ENCODE peak calls at places on chromosomes 7 and 10, in four cellular contexts. N, F, A and P are unnamed samples.

GRCh38 chr10:70160798-70161197 is 9.5 kb downstream of the SAR1A start:
- DNase-seq in N (no peak), F (no peak), A (no peak), P (no peak)

GRCh38 chr7:138067774-138068173 is 8.5 kb upstream of the AKR1D1 start:
- DNase-seq in F (no peak), A (no peak), N (no peak), P (no peak)

GRCh38 chr10:127997937-127998336 is 91.0 kb downstream of the PTPRE start:
- DNase-seq in N (no peak), A (no peak), F (no peak), P (no peak)

GRCh38 chr10:134205-134742 is 981 bp upstream of the ZMYND11 start:
- DNase-seq in A (no peak), F (no peak), N (no peak), P (peak; percentile 41)

GRCh38 chr7:132577206-132578049 is 1.2 kb upstream of the PLXNA4 start:
- DNase-seq in A (no peak), F (no peak), N (no peak), P (no peak)

GRCh38 chr7:149764481-149765398 is 8.6 kb downstream of the ZNF467 start:
- DNase-seq in F (no peak), A (no peak), N (no peak), P (no peak)

GRCh38 chr10:45409782-45410181 is 35.8 kb downstream of the ALOX5 start:
- DNase-seq in A (no peak), F (no peak), N (no peak), P (no peak)

GRCh38 chr10:17229967-17230682 is 2.1 kb downstream of the VIM start:
- DNase-seq in A (peak; percentile 88), N (peak; percentile 42), F (peak; percentile 81), P (peak; percentile 95)

GRCh38 chr7:79502151-79502550 is 48.7 kb upstream of the MAGI2 start:
- DNase-seq in N (no peak), A (no peak), F (no peak), P (no peak)

GRCh38 chr7:131498237-131498885 is 58.1 kb downstream of the PODXL start:
- DNase-seq in A (no peak), F (no peak), N (no peak), P (no peak)

GRCh38 chr10:72417971-72418370 is 63.3 kb upstream of the DNAJB12 start:
- DNase-seq in N (no peak), F (no peak), A (no peak), P (no peak)

GRCh38 chr10:19918800-19919199 is 102.6 kb downstream of the PLXDC2 start:
- DNase-seq in A (no peak), N (no peak), F (no peak), P (no peak)